ENCODE peak calls at places on chromosome 11, in seven cellular contexts. Z is SJSA1; U is NCI-H2171; A is cardiac fibroblast; G is heart right ventricle; O is stimulated activated CD4-positive, alpha-beta T cell treated with anti-CD3 and anti-CD28 coated beads, Interleukin-4, amount 100 ng/mL, for 24 hours; R is sciatic nerve. P is an unnamed sample.

GRCh38 chr11:102345923-102346322 is 1.1 kb upstream of the BIRC2 start:
- DNase-seq in U (no peak), O (no peak), G (no peak), A (peak), R (no peak), Z (peak), P (peak)

GRCh38 chr11:17813391-17814059 is 78.9 kb downstream of the KCNC1 start:
- DNase-seq in A (no peak), Z (no peak), R (no peak), G (no peak), O (no peak), U (no peak), P (no peak)

GRCh38 chr11:5489571-5490357 is 1.3 kb downstream of the OR52D1 start:
- DNase-seq in G (no peak), A (no peak), Z (no peak), O (no peak), U (no peak), R (no peak), P (no peak)

GRCh38 chr11:118129475-118130196 is 23.0 kb downstream of the SCN4B start:
- DNase-seq in O (no peak), A (no peak), U (no peak), G (no peak), R (peak), Z (no peak), P (no peak)

GRCh38 chr11:124717421-124717785 is 22.3 kb upstream of the NRGN start:
- DNase-seq in G (no peak), A (peak), R (no peak), U (no peak), O (no peak), Z (no peak), P (no peak)

GRCh38 chr11:45930951-45931563 is 8.6 kb downstream of the LARGE2 start:
- DNase-seq in U (no peak), Z (no peak), O (no peak), R (no peak), A (no peak), G (no peak), P (no peak)

GRCh38 chr11:131146817-131147490 is 223.5 kb upstream of the NTM start:
- DNase-seq in R (no peak), Z (no peak), A (no peak), U (no peak), O (no peak), G (no peak), P (no peak)

GRCh38 chr11:34266987-34267386 is 90.8 kb downstream of the ABTB2 start:
- DNase-seq in U (no peak), Z (no peak), O (no peak), G (peak), A (no peak), R (peak), P (no peak)

GRCh38 chr11:119147604-119148333 is 1.1 kb upstream of the ABCG4 start:
- DNase-seq in U (peak), A (no peak), G (no peak), O (no peak), R (no peak), Z (no peak), P (no peak)

GRCh38 chr11:40986320-40986719 is 473.1 kb downstream of the LRRC4C start:
- DNase-seq in U (no peak), O (no peak), R (no peak), G (no peak), Z (no peak), A (no peak), P (no peak)

GRCh38 chr11:33394431-33395109 is 137.4 kb downstream of the HIPK3 start:
- DNase-seq in R (no peak), G (no peak), A (no peak), U (no peak), O (no peak), Z (no peak), P (no peak)

GRCh38 chr11:98107736-98108135 is 913.0 kb upstream of the CNTN5 start:
- DNase-seq in Z (no peak), A (no peak), O (no peak), R (no peak), G (no peak), U (peak), P (no peak)

GRCh38 chr11:121611242-121611641 is 158.5 kb upstream of the SORL1-AS1 start:
- DNase-seq in R (no peak), Z (no peak), G (no peak), A (no peak), O (no peak), U (no peak), P (no peak)

GRCh38 chr11:82869657-82870056 is 30.6 kb downstream of the PRCP start:
- DNase-seq in R (no peak), U (no peak), A (no peak), Z (no peak), O (no peak), G (no peak), P (no peak)

GRCh38 chr11:125874556-125875124 is 12.8 kb upstream of the HYLS1 start:
- DNase-seq in Z (peak), O (peak), R (peak), U (no peak), A (peak), G (no peak), P (peak)

GRCh38 chr11:115682901-115683300 is 178.7 kb upstream of the CADM1 start:
- DNase-seq in R (no peak), G (no peak), Z (no peak), A (no peak), U (no peak), O (no peak), P (no peak)

GRCh38 chr11:123122341-123122740 is 60.4 kb upstream of the HSPA8 start:
- DNase-seq in U (no peak), A (peak), G (no peak), O (no peak), R (no peak), Z (no peak), P (no peak)

GRCh38 chr11:134385774-134386565 is 26.1 kb downstream of the B3GAT1 start:
- DNase-seq in U (peak), O (no peak), Z (no peak), A (no peak), R (no peak), G (no peak), P (no peak)

GRCh38 chr11:8531312-8531711 is 62.7 kb downstream of the STK33 start:
- DNase-seq in Z (no peak), U (peak), O (no peak), R (no peak), A (no peak), G (peak), P (no peak)

GRCh38 chr11:28674432-28675076 is 566.4 kb downstream of the METTL15 start:
- DNase-seq in O (no peak), U (no peak), Z (no peak), A (peak), R (no peak), G (no peak), P (no peak)

GRCh38 chr11:43639224-43639623 is 41.3 kb upstream of the HSD17B12 start:
- DNase-seq in G (no peak), U (no peak), R (no peak), A (no peak), O (no peak), Z (no peak), P (no peak)

GRCh38 chr11:61791737-61792309 is 576 bp downstream of the TMEM258 start:
- DNase-seq in R (peak), A (peak), U (no peak), O (peak), Z (peak), G (peak), P (peak)

GRCh38 chr11:92954003-92954402 is 15.4 kb upstream of the MTNR1B start:
- DNase-seq in A (no peak), O (no peak), U (no peak), R (no peak), Z (no peak), G (no peak), P (no peak)

GRCh38 chr11:122917311-122917710 is 34.8 kb downstream of the JHY start:
- DNase-seq in U (no peak), R (peak), Z (no peak), G (no peak), O (no peak), A (peak), P (no peak)

GRCh38 chr11:1771273-1771672 is 7.5 kb upstream of the CTSD start:
- DNase-seq in G (no peak), A (no peak), U (no peak), O (no peak), Z (no peak), R (no peak), P (no peak)

GRCh38 chr11:65498042-65498726 is 661 bp upstream of the MALAT1 start:
- DNase-seq in G (no peak), R (peak), U (peak), A (peak), O (peak), Z (peak), P (no peak)

GRCh38 chr11:123616505-123617198 is 37.8 kb downstream of the SCN3B start:
- DNase-seq in A (peak), Z (no peak), O (no peak), R (no peak), U (no peak), G (peak), P (no peak)

GRCh38 chr11:130323452-130324448 is 9.0 kb upstream of the ZBTB44 start:
- DNase-seq in O (no peak), Z (no peak), R (no peak), U (no peak), A (peak), G (no peak), P (no peak)

GRCh38 chr11:33329705-33330329 is 72.6 kb downstream of the HIPK3 start:
- DNase-seq in O (peak), Z (no peak), G (no peak), U (peak), A (peak), R (no peak), P (peak)

GRCh38 chr11:118607401-118608267 is at the start of gene PHLDB1:
- DNase-seq in U (no peak), A (peak), R (peak), O (peak), G (peak), Z (peak), P (peak)

GRCh38 chr11:64793271-64794160 is 9.5 kb downstream of the MAP4K2 start:
- DNase-seq in G (no peak), U (no peak), Z (no peak), O (no peak), R (peak), A (no peak), P (no peak)

GRCh38 chr11:111303476-111303875 is 5.1 kb downstream of the POU2AF3 start:
- DNase-seq in R (no peak), G (no peak), A (no peak), U (peak), O (no peak), Z (no peak), P (no peak)

GRCh38 chr11:107824668-107825369 is 33.8 kb downstream of the SLC35F2 start:
- DNase-seq in Z (no peak), G (no peak), A (no peak), U (no peak), R (no peak), O (no peak), P (no peak)

GRCh38 chr11:121321614-121322243 is 29.2 kb downstream of the SC5D start:
- DNase-seq in Z (no peak), R (no peak), U (no peak), A (peak), G (no peak), O (peak), P (no peak)

GRCh38 chr11:133115099-133115498 is 417.2 kb downstream of the OPCML start:
- DNase-seq in G (peak), U (no peak), O (no peak), R (no peak), A (no peak), Z (no peak), P (no peak)

GRCh38 chr11:43894546-43894945 is 13.9 kb downstream of the ALKBH3 start:
- DNase-seq in Z (no peak), O (no peak), U (no peak), G (no peak), A (no peak), R (no peak), P (no peak)

GRCh38 chr11:94130589-94131362 is 2.1 kb downstream of the PANX1 start:
- DNase-seq in A (peak), O (no peak), G (no peak), Z (no peak), U (no peak), R (no peak), P (peak)

GRCh38 chr11:121554552-121554951 is 101.8 kb upstream of the SORL1-AS1 start:
- DNase-seq in A (no peak), Z (no peak), G (no peak), U (no peak), O (no peak), R (no peak), P (no peak)

P was measured in amniotic stem cell.